ENCODE peak calls at places on chromosomes 1 and 21, in eight cellular contexts. One of them, this sample, is unnamed.

GRCh38 chr1:87632232-87632631 is 303.6 kb downstream of the LMO4 start:
- DNase-seq in H1: no peak
- DNase-seq in HEK293T: no peak
- DNase-seq in left ventricle myocardium superior: no peak
- DNase-seq in AG08395: no peak
- DNase-seq in hippocampal formation: no peak
- DNase-seq in mesenchymal stem cell: no peak
- DNase-seq in stimulated activated CD4-positive, alpha-beta T cell treated with anti-CD3 and anti-CD28 coated beads, TNF-alpha, amount 100 ng/mL, for 24 hours: no peak
- DNase-seq in this sample: no peak

GRCh38 chr1:81221564-81221963 is 579.2 kb upstream of the ADGRL2 start:
- DNase-seq in H1: no peak
- DNase-seq in mesenchymal stem cell: no peak
- DNase-seq in HEK293T: no peak
- DNase-seq in stimulated activated CD4-positive, alpha-beta T cell treated with anti-CD3 and anti-CD28 coated beads, TNF-alpha, amount 100 ng/mL, for 24 hours: no peak
- DNase-seq in hippocampal formation: no peak
- DNase-seq in AG08395: no peak
- DNase-seq in left ventricle myocardium superior: peak; percentile 70
- DNase-seq in this sample: no peak

GRCh38 chr1:156707027-156707426 is 1.6 kb upstream of the CRABP2 start:
- DNase-seq in AG08395: no peak
- DNase-seq in left ventricle myocardium superior: no peak
- DNase-seq in hippocampal formation: no peak
- DNase-seq in HEK293T: no peak
- DNase-seq in H1: no peak
- DNase-seq in stimulated activated CD4-positive, alpha-beta T cell treated with anti-CD3 and anti-CD28 coated beads, TNF-alpha, amount 100 ng/mL, for 24 hours: no peak
- DNase-seq in mesenchymal stem cell: no peak
- DNase-seq in this sample: no peak

GRCh38 chr1:177873238-177873637 is 96.6 kb downstream of the SEC16B start:
- DNase-seq in hippocampal formation: no peak
- DNase-seq in HEK293T: no peak
- DNase-seq in left ventricle myocardium superior: no peak
- DNase-seq in mesenchymal stem cell: peak; percentile 82
- DNase-seq in AG08395: peak; percentile 86
- DNase-seq in H1: no peak
- DNase-seq in stimulated activated CD4-positive, alpha-beta T cell treated with anti-CD3 and anti-CD28 coated beads, TNF-alpha, amount 100 ng/mL, for 24 hours: no peak
- DNase-seq in this sample: peak; percentile 67

GRCh38 chr1:25068829-25069228 is 138.8 kb upstream of the RUNX3 start:
- DNase-seq in left ventricle myocardium superior: no peak
- DNase-seq in stimulated activated CD4-positive, alpha-beta T cell treated with anti-CD3 and anti-CD28 coated beads, TNF-alpha, amount 100 ng/mL, for 24 hours: no peak
- DNase-seq in H1: no peak
- DNase-seq in HEK293T: no peak
- DNase-seq in AG08395: no peak
- DNase-seq in mesenchymal stem cell: no peak
- DNase-seq in hippocampal formation: no peak
- DNase-seq in this sample: no peak

GRCh38 chr1:233326995-233327937 is at the start of gene MAP3K21:
- DNase-seq in mesenchymal stem cell: peak; percentile 13
- DNase-seq in HEK293T: peak; percentile 89
- DNase-seq in left ventricle myocardium superior: peak; percentile 86
- DNase-seq in hippocampal formation: peak; percentile 56
- DNase-seq in AG08395: no peak
- DNase-seq in stimulated activated CD4-positive, alpha-beta T cell treated with anti-CD3 and anti-CD28 coated beads, TNF-alpha, amount 100 ng/mL, for 24 hours: peak; percentile 68
- DNase-seq in H1: peak; percentile 91
- DNase-seq in this sample: peak; percentile 71

GRCh38 chr1:214664656-214665433 is 61.9 kb downstream of the CENPF start:
- DNase-seq in HEK293T: no peak
- DNase-seq in hippocampal formation: no peak
- DNase-seq in stimulated activated CD4-positive, alpha-beta T cell treated with anti-CD3 and anti-CD28 coated beads, TNF-alpha, amount 100 ng/mL, for 24 hours: no peak
- DNase-seq in left ventricle myocardium superior: no peak
- DNase-seq in AG08395: no peak
- DNase-seq in H1: no peak
- DNase-seq in mesenchymal stem cell: no peak
- DNase-seq in this sample: no peak

GRCh38 chr21:44836666-44837471 is 19.0 kb upstream of the SUMO3 start:
- DNase-seq in HEK293T: no peak
- DNase-seq in stimulated activated CD4-positive, alpha-beta T cell treated with anti-CD3 and anti-CD28 coated beads, TNF-alpha, amount 100 ng/mL, for 24 hours: no peak
- DNase-seq in H1: no peak
- DNase-seq in AG08395: peak; percentile 60
- DNase-seq in left ventricle myocardium superior: peak; percentile 46
- DNase-seq in hippocampal formation: no peak
- DNase-seq in mesenchymal stem cell: peak; percentile 67
- DNase-seq in this sample: no peak

GRCh38 chr1:233635765-233636502 is 22.0 kb downstream of the KCNK1 start:
- DNase-seq in stimulated activated CD4-positive, alpha-beta T cell treated with anti-CD3 and anti-CD28 coated beads, TNF-alpha, amount 100 ng/mL, for 24 hours: no peak
- DNase-seq in hippocampal formation: no peak
- DNase-seq in mesenchymal stem cell: no peak
- DNase-seq in AG08395: no peak
- DNase-seq in HEK293T: peak; percentile 78
- DNase-seq in H1: no peak
- DNase-seq in left ventricle myocardium superior: no peak
- DNase-seq in this sample: no peak

GRCh38 chr1:112998592-112999235 is 42.7 kb upstream of the SLC16A1 start:
- DNase-seq in HEK293T: no peak
- DNase-seq in stimulated activated CD4-positive, alpha-beta T cell treated with anti-CD3 and anti-CD28 coated beads, TNF-alpha, amount 100 ng/mL, for 24 hours: no peak
- DNase-seq in mesenchymal stem cell: peak; percentile 68
- DNase-seq in H1: no peak
- DNase-seq in hippocampal formation: peak; percentile 28
- DNase-seq in left ventricle myocardium superior: peak; percentile 69
- DNase-seq in AG08395: peak; percentile 81
- DNase-seq in this sample: peak; percentile 83

GRCh38 chr1:168082008-168082876 is 54.5 kb downstream of the GPR161 start:
- DNase-seq in H1: peak; percentile 60
- DNase-seq in stimulated activated CD4-positive, alpha-beta T cell treated with anti-CD3 and anti-CD28 coated beads, TNF-alpha, amount 100 ng/mL, for 24 hours: peak; percentile 36
- DNase-seq in mesenchymal stem cell: peak; percentile 73
- DNase-seq in hippocampal formation: peak; percentile 68
- DNase-seq in left ventricle myocardium superior: peak; percentile 73
- DNase-seq in HEK293T: peak; percentile 89
- DNase-seq in AG08395: peak; percentile 85
- DNase-seq in this sample: peak; percentile 58

GRCh38 chr21:45550552-45551210 is 8.4 kb upstream of the SLC19A1 start:
- DNase-seq in hippocampal formation: no peak
- DNase-seq in AG08395: no peak
- DNase-seq in left ventricle myocardium superior: no peak
- DNase-seq in HEK293T: no peak
- DNase-seq in stimulated activated CD4-positive, alpha-beta T cell treated with anti-CD3 and anti-CD28 coated beads, TNF-alpha, amount 100 ng/mL, for 24 hours: no peak
- DNase-seq in mesenchymal stem cell: no peak
- DNase-seq in H1: no peak
- DNase-seq in this sample: no peak

GRCh38 chr1:234781241-234782056 is 171.5 kb upstream of the IRF2BP2 start:
- DNase-seq in left ventricle myocardium superior: no peak
- DNase-seq in AG08395: no peak
- DNase-seq in stimulated activated CD4-positive, alpha-beta T cell treated with anti-CD3 and anti-CD28 coated beads, TNF-alpha, amount 100 ng/mL, for 24 hours: no peak
- DNase-seq in mesenchymal stem cell: peak; percentile 8
- DNase-seq in H1: no peak
- DNase-seq in HEK293T: peak; percentile 45
- DNase-seq in hippocampal formation: no peak
- DNase-seq in this sample: no peak

GRCh38 chr1:85452859-85453430 is 12.0 kb downstream of the DDAH1 start:
- DNase-seq in stimulated activated CD4-positive, alpha-beta T cell treated with anti-CD3 and anti-CD28 coated beads, TNF-alpha, amount 100 ng/mL, for 24 hours: no peak
- DNase-seq in left ventricle myocardium superior: no peak
- DNase-seq in HEK293T: no peak
- DNase-seq in AG08395: no peak
- DNase-seq in mesenchymal stem cell: no peak
- DNase-seq in hippocampal formation: no peak
- DNase-seq in H1: no peak
- DNase-seq in this sample: no peak

GRCh38 chr1:236753554-236753953 is 41.5 kb upstream of the MTR start:
- DNase-seq in left ventricle myocardium superior: no peak
- DNase-seq in HEK293T: peak; percentile 30
- DNase-seq in hippocampal formation: no peak
- DNase-seq in stimulated activated CD4-positive, alpha-beta T cell treated with anti-CD3 and anti-CD28 coated beads, TNF-alpha, amount 100 ng/mL, for 24 hours: no peak
- DNase-seq in H1: peak; percentile 41
- DNase-seq in AG08395: peak; percentile 18
- DNase-seq in mesenchymal stem cell: peak; percentile 54
- DNase-seq in this sample: no peak

This sample was measured in kidney glomerular epithelial cell.